ENCODE peak calls at places on chromosome 14, in ten cellular contexts. Q is neural progenitor cell, C is cardiac muscle cell, W is K562, G is psoas muscle, A is GM06990, T is fibroblast of lung, S is heart left ventricle, D is testis, K is lung. O is an unnamed sample.
A peak's percentile ranks its signal among the peaks of the same experiment; 100 is the strongest.

GRCh38 chr14:23575086-23575485 is 3.5 kb downstream of the JPH4 start:
- DNase-seq in Q (no peak), C (no peak), W (no peak), G (no peak), A (no peak), T (no peak), S (no peak), D (no peak), K (no peak), O (peak; percentile 30)

GRCh38 chr14:32682219-32682618 is 256.5 kb upstream of the NPAS3 start:
- DNase-seq in Q (no peak), C (no peak), W (no peak), G (no peak), A (no peak), T (peak; percentile 22), S (no peak), D (no peak), K (no peak), O (no peak)

GRCh38 chr14:51356381-51356780 is 116.3 kb downstream of the TMX1 start:
- DNase-seq in Q (peak; percentile 13), C (no peak), W (no peak), G (no peak), A (no peak), T (no peak), S (no peak), D (no peak), K (no peak), O (no peak)

GRCh38 chr14:90783344-90783743 is 32.9 kb downstream of the TTC7B start:
- DNase-seq in Q (no peak), C (no peak), W (no peak), G (no peak), A (no peak), T (no peak), S (no peak), D (no peak), K (no peak), O (no peak)

GRCh38 chr14:49594347-49595089 is 4.2 kb upstream of the LRR1 start:
- DNase-seq in Q (no peak), C (peak; percentile 80), W (peak; percentile 83), G (no peak), A (no peak), T (peak; percentile 84), S (no peak), D (no peak), K (peak; percentile 46), O (no peak)

GRCh38 chr14:55850803-55851202 is 267.4 kb upstream of the PELI2 start:
- DNase-seq in Q (no peak), C (no peak), W (no peak), G (no peak), A (no peak), T (peak; percentile 65), S (no peak), D (no peak), K (no peak), O (no peak)

GRCh38 chr14:75184447-75184846 is 8.0 kb upstream of the TMED10 start:
- DNase-seq in Q (no peak), C (no peak), W (no peak), G (no peak), A (peak; percentile 24), T (peak; percentile 65), S (no peak), D (no peak), K (no peak), O (no peak)

GRCh38 chr14:75234173-75234855 is 44.3 kb upstream of the FOS start:
- DNase-seq in Q (no peak), C (no peak), W (peak; percentile 72), G (no peak), A (no peak), T (peak; percentile 96), S (peak; percentile 49), D (no peak), K (no peak), O (no peak)

GRCh38 chr14:104221071-104221625 is 82.8 kb downstream of the KIF26A start:
- DNase-seq in Q (no peak), C (no peak), W (no peak), G (peak; percentile 23), A (no peak), T (no peak), S (no peak), D (no peak), K (no peak), O (no peak)

GRCh38 chr14:81465507-81466228 is 65.5 kb upstream of the STON2 start:
- DNase-seq in Q (no peak), C (no peak), W (no peak), G (no peak), A (no peak), T (no peak), S (no peak), D (no peak), K (peak; percentile 61), O (no peak)

GRCh38 chr14:81466854-81467253 is 66.7 kb upstream of the STON2 start:
- DNase-seq in Q (no peak), C (no peak), W (no peak), G (no peak), A (no peak), T (no peak), S (no peak), D (no peak), K (no peak), O (no peak)

GRCh38 chr14:81459421-81459820 is 59.3 kb upstream of the STON2 start:
- DNase-seq in Q (no peak), C (no peak), W (no peak), G (no peak), A (no peak), T (no peak), S (no peak), D (no peak), K (no peak), O (no peak)

GRCh38 chr14:81459912-81460311 is 59.8 kb upstream of the STON2 start:
- DNase-seq in Q (no peak), C (no peak), W (no peak), G (no peak), A (no peak), T (no peak), S (no peak), D (no peak), K (no peak), O (no peak)

GRCh38 chr14:81464253-81465001 is 64.3 kb upstream of the STON2 start:
- DNase-seq in Q (peak; percentile 69), C (peak; percentile 65), W (peak; percentile 74), G (no peak), A (peak; percentile 35), T (peak; percentile 39), S (no peak), D (peak; percentile 72), K (peak; percentile 54), O (peak; percentile 49)
- H3K4me3 ChIP-seq in Q (peak overlapping the region; percentile 46), C (peak overlapping the region; percentile 21), W (peak overlapping the region; percentile 29), G (peak overlapping the region; percentile 69), A (peak overlapping the region; percentile 65), T (peak overlapping the region; percentile 50), S (peak overlapping the region; percentile 46), D (peak overlapping the region; percentile 17), K (no peak overlapping the region), O (peak overlapping the region; percentile 8)

GRCh38 chr14:37594238-37594915 is 672 bp downstream of the FOXA1 start:
- DNase-seq in Q (peak; percentile 91), C (peak; percentile 86), W (peak; percentile 89), G (no peak), A (no peak), T (peak; percentile 64), S (no peak), D (peak; percentile 87), K (peak; percentile 84), O (peak; percentile 86)
- H3K27me3 ChIP-seq in Q (peaks cover 100% of the 10 kb centered on the region), C (peaks cover 99% of the 10 kb centered on the region), W (no peaks in the 10 kb centered on the region), G (peaks cover 56% of the 10 kb centered on the region), A (no peaks in the 10 kb centered on the region), T (peaks cover 79% of the 10 kb centered on the region), S (peaks cover 89% of the 10 kb centered on the region), D (peaks cover 14% of the 10 kb centered on the region), K (peaks cover 2% of the 10 kb centered on the region), O (peaks cover 97% of the 10 kb centered on the region)

GRCh38 chr14:100219126-100219785 is 19.7 kb upstream of the YY1 start:
- DNase-seq in Q (no peak), C (no peak), W (no peak), G (no peak), A (no peak), T (peak; percentile 27), S (no peak), D (peak; percentile 73), K (no peak), O (no peak)
- H3K4me3 ChIP-seq in Q (no peak overlapping the region), C (no peak overlapping the region), W (no peak overlapping the region), G (no peak overlapping the region), A (no peak overlapping the region), T (no peak overlapping the region), S (no peak overlapping the region), D (no peak overlapping the region), K (no peak overlapping the region), O (no peak overlapping the region)

GRCh38 chr14:67519406-67519805 is 13.7 kb upstream of the PLEKHH1 start:
- DNase-seq in Q (no peak), C (no peak), W (no peak), G (no peak), A (no peak), T (no peak), S (no peak), D (no peak), K (no peak), O (no peak)
- H3K27me3 ChIP-seq in Q (peaks cover 69% of the 10 kb centered on the region), C (peaks cover 82% of the 10 kb centered on the region), W (peaks cover 38% of the 10 kb centered on the region), G (peaks cover 1% of the 10 kb centered on the region), A (peaks cover 2% of the 10 kb centered on the region), T (peaks cover 42% of the 10 kb centered on the region), S (no peaks in the 10 kb centered on the region), D (no peaks in the 10 kb centered on the region), K (no peaks in the 10 kb centered on the region), O (peaks cover 24% of the 10 kb centered on the region)

O was measured in H7.